ENCODE peak calls at places on chromosomes 6 and 20, in five cellular contexts. Z is cardiac muscle cell, K is lower lobe of right lung, D is uterus, E is GM23248. S is an unnamed sample. For H3K4me1 and H3K36me3, the result is how much of the 10 kb centered on the place peaks cover.

GRCh38 chr6:45688180-45688579 is 310.4 kb upstream of the SUPT3H start:
- DNase-seq in Z (no peak), K (no peak), D (no peak), E (no peak), S (no peak)

GRCh38 chr6:153129873-153130514 is 1.1 kb downstream of the RGS17 start:
- DNase-seq in Z (peak), K (no peak), D (no peak), E (peak), S (peak)

GRCh38 chr6:106188104-106188794 is 102.1 kb downstream of the PRDM1 start:
- DNase-seq in Z (no peak), K (no peak), D (no peak), E (no peak), S (no peak)

GRCh38 chr6:142902636-142903053 is 42.3 kb downstream of the HIVEP2 start:
- DNase-seq in Z (peak), K (peak), D (no peak), E (peak), S (peak)

GRCh38 chr6:13762648-13763441 is 51.2 kb upstream of the RANBP9 start:
- DNase-seq in Z (no peak), K (no peak), D (no peak), E (peak), S (no peak)

GRCh38 chr20:37231970-37232620 is 29.5 kb downstream of the GHRH start:
- DNase-seq in Z (no peak), K (no peak), D (no peak), E (no peak), S (peak)

GRCh38 chr6:17881085-17881883 is 106.2 kb downstream of the KIF13A start:
- DNase-seq in Z (no peak), K (peak), D (no peak), E (no peak), S (no peak)

GRCh38 chr6:158654960-158655485 is 5.2 kb downstream of the SYTL3 start:
- DNase-seq in Z (no peak), K (no peak), D (no peak), E (peak), S (no peak)

GRCh38 chr6:130913119-130913518 is 85.9 kb downstream of the SMLR1 start:
- DNase-seq in Z (no peak), K (no peak), D (no peak), E (no peak), S (peak)

GRCh38 chr6:99185525-99185924 is 163.9 kb downstream of the FAXC start:
- DNase-seq in Z (no peak), K (no peak), D (no peak), E (no peak), S (no peak)

GRCh38 chr6:140101367-140101766 is 726.9 kb upstream of the CITED2 start:
- DNase-seq in Z (no peak), K (no peak), D (no peak), E (peak), S (no peak)

GRCh38 chr20:15703171-15703911 is 869.9 kb downstream of the KIF16B start:
- DNase-seq in Z (no peak), K (no peak), D (no peak), E (peak), S (no peak)

GRCh38 chr6:148272084-148272483 is 70.6 kb upstream of the SASH1 start:
- DNase-seq in Z (no peak), K (no peak), D (no peak), E (peak), S (peak)

GRCh38 chr20:18421608-18422007 is 45.2 kb downstream of the DZANK1 start:
- DNase-seq in Z (no peak), K (no peak), D (no peak), E (no peak), S (no peak)

GRCh38 chr20:4038047-4038459 is 22.7 kb upstream of the RNF24 start:
- DNase-seq in Z (peak), K (peak), D (no peak), E (peak), S (peak)

GRCh38 chr20:39822667-39823066 is 860.5 kb downstream of the DHX35 start:
- DNase-seq in Z (no peak), K (no peak), D (no peak), E (peak), S (no peak)

GRCh38 chr20:34643919-34644318 is 33.0 kb downstream of the PIGU start:
- DNase-seq in Z (no peak), K (no peak), D (no peak), E (peak), S (no peak)

GRCh38 chr20:49775229-49775693 is 37.4 kb upstream of the SLC9A8 start:
- DNase-seq in Z (no peak), K (peak), D (peak), E (peak), S (peak)

GRCh38 chr20:1184638-1185315 is at the start of gene TMEM74B:
- DNase-seq in Z (no peak), K (no peak), D (no peak), E (peak), S (no peak)

GRCh38 chr6:53306819-53307347 is 41.9 kb downstream of the ELOVL5 start:
- DNase-seq in Z (no peak), K (no peak), D (no peak), E (peak), S (no peak)

GRCh38 chr6:21005816-21006553 is 471.7 kb downstream of the CDKAL1 start:
- DNase-seq in Z (no peak), K (no peak), D (no peak), E (peak), S (no peak)

GRCh38 chr6:160132776-160133338 is 11.2 kb downstream of the SLC22A1 start:
- DNase-seq in Z (no peak), K (no peak), D (no peak), E (peak), S (no peak)

GRCh38 chr20:37552415-37552814 is 24.7 kb upstream of the BLCAP start:
- DNase-seq in Z (no peak), K (no peak), D (no peak), E (peak), S (no peak)

GRCh38 chr6:97630592-97630991 is 347.6 kb upstream of the MMS22L start:
- DNase-seq in Z (no peak), K (no peak), D (no peak), E (peak), S (no peak)

GRCh38 chr6:11972806-11973205 is 39.3 kb upstream of the HIVEP1 start:
- DNase-seq in Z (no peak), K (no peak), D (no peak), E (peak), S (no peak)

GRCh38 chr6:136628996-136629395 is 78.8 kb upstream of the MAP7 start:
- DNase-seq in Z (no peak), K (no peak), D (no peak), E (no peak), S (no peak)

GRCh38 chr6:132530293-132530974 is 7.6 kb upstream of the TAAR9 start:
- DNase-seq in Z (peak), K (no peak), D (peak), E (peak), S (peak)
- H3K4me1 ChIP-seq in Z (under half), K (under half), D (under half), E (under half), S (under half)

GRCh38 chr20:41456341-41456740 is 89.7 kb upstream of the EMILIN3 start:
- DNase-seq in Z (no peak), K (no peak), D (no peak), E (peak), S (no peak)
- H3K36me3 ChIP-seq in Z (half or more), K (half or more), D (under half), E (under half), S (half or more)

GRCh38 chr6:90295854-90296345 is 743 bp downstream of the BACH2 start:
- DNase-seq in Z (peak), K (peak), D (peak), E (peak), S (peak)
- H3K4me1 ChIP-seq in Z (under half), K (under half), D (under half), E (under half), S (under half)

GRCh38 chr6:89840538-89840937 is 10.9 kb downstream of the CASP8AP2 start:
- DNase-seq in Z (peak), K (no peak), D (no peak), E (no peak), S (peak)

GRCh38 chr6:89842228-89842627 is 12.5 kb downstream of the CASP8AP2 start:
- DNase-seq in Z (no peak), K (no peak), D (no peak), E (peak), S (no peak)

GRCh38 chr6:89834884-89835792 is 5.5 kb downstream of the CASP8AP2 start:
- DNase-seq in Z (no peak), K (no peak), D (no peak), E (peak), S (no peak)

GRCh38 chr6:89836637-89837222 is 7.0 kb downstream of the CASP8AP2 start:
- DNase-seq in Z (no peak), K (no peak), D (no peak), E (no peak), S (no peak)
- H3K36me3 ChIP-seq in Z (under half), K (under half), D (under half), E (under half), S (under half)

DNA sequence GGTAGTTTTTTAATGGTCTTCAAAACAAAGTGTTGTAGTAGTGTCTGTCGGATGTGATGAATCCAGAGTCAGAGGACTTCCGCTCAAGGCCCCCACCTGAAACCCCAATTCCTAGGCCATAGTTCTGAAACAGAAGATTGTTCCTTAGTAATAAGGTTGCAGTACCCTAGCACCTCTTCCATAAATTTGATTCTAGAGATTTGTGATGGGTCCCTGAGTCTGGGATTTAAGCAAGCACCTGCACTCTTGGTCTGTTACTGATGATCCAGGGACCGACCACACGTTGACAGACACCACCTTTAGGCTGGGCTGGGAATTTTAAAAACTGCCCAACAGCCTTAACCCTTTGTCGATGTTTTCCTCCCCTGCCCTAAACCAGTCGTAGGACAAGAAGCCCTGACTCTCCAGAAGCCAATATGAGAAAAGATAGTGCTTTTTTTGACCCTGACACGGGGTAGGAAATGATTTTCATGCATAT is 1.2 kb downstream of the KCTD20 start:
- DNase-seq in Z (peak), K (no peak), D (no peak), E (peak), S (peak)
- H3K4me1 ChIP-seq in Z (under half), K (under half), D (under half), E (under half), S (under half)

GRCh38 chr6:73733791-73734190 is 37.8 kb downstream of the CD109 start:
- DNase-seq in Z (no peak), K (no peak), D (no peak), E (peak), S (no peak)

GRCh38 chr6:73731285-73731684 is 35.3 kb downstream of the CD109 start:
- DNase-seq in Z (no peak), K (no peak), D (no peak), E (no peak), S (no peak)

GRCh38 chr6:73738367-73739028 is 42.5 kb downstream of the CD109 start:
- DNase-seq in Z (no peak), K (no peak), D (no peak), E (no peak), S (no peak)

GRCh38 chr6:73732845-73733675 is 37.1 kb downstream of the CD109 start:
- DNase-seq in Z (peak), K (peak), D (peak), E (peak), S (peak)

DNA sequence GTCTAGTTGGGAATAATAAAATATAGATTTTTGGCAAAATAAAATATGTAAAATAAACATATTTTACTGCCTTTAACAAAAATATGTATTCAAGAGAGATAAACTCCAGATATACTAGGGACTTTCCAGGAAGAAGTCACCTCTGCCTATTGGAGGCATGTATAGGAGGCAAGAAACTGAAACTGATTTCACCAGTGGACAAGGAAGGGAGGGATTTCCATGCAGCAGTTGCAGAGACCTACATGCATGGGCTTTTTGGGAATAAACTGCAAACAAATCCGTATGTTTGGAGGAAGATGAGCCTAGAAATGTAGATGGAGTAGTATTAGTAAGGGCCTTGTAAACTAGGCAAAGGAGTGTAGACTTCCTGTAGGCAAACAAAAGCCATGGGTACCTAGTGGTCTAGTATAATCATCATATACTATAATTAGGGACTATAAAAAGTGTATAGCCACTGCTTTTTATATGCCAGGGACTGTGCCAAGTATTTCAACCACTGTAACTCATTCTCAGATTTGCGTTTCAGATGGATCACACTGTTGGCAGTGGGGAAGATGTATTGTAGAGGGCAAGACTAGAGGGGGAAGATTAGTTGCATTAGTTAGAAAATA is 38.9 kb downstream of the CD109 start:
- DNase-seq in Z (no peak), K (no peak), D (no peak), E (no peak), S (no peak)
- H3K36me3 ChIP-seq in Z (under half), K (under half), D (under half), E (under half), S (under half)

DNA sequence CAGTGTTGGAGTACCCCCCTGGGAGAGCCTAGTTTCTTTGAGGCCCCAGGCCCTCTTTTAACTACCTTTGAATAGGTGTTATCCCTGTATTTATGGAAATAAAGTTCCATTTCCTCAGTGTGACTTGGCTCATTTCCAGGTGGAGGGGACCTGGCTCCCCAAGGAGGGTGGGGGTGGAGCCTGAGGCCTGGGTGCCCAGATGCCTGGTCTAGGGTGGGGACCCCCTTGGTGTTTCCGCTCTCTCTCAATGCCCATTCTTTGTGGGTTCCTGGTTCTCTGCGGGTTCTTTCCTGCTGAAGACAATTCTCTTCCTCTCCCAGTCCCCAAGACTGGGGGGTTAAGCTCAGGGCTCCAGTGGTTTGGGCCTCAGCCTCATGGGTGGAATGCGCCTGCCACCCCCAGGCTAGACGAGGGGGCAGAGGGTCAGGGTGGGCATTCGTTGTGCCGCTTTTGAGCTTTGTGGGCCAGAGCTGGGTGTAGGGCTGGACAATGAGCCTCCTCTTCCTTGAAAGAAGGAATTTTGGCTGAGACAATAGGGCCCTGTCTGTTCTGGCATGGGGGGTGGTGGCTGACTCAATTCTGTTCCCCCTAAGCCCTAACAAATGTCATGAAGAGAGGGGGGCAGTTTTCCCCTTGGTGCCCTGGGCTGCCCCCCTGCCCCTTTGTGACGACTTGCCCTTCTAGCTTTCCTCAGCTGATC is 686 bp upstream of the EGFL8 start:
- DNase-seq in Z (no peak), K (no peak), D (no peak), E (no peak), S (no peak)
- H3K4me1 ChIP-seq in Z (under half), K (under half), D (under half), E (under half), S (under half)

GRCh38 chr6:166532302-166532701 is 54.2 kb downstream of the RAMACL start:
- DNase-seq in Z (no peak), K (no peak), D (no peak), E (no peak), S (no peak)

GRCh38 chr6:166533205-166533824 is 53.2 kb downstream of the RAMACL start:
- DNase-seq in Z (no peak), K (no peak), D (no peak), E (no peak), S (no peak)

GRCh38 chr6:166538297-166539010 is 48.0 kb downstream of the RAMACL start:
- DNase-seq in Z (no peak), K (no peak), D (no peak), E (no peak), S (no peak)

GRCh38 chr6:166530211-166531045 is 56.0 kb downstream of the RAMACL start:
- DNase-seq in Z (no peak), K (no peak), D (no peak), E (no peak), S (no peak)

DNA sequence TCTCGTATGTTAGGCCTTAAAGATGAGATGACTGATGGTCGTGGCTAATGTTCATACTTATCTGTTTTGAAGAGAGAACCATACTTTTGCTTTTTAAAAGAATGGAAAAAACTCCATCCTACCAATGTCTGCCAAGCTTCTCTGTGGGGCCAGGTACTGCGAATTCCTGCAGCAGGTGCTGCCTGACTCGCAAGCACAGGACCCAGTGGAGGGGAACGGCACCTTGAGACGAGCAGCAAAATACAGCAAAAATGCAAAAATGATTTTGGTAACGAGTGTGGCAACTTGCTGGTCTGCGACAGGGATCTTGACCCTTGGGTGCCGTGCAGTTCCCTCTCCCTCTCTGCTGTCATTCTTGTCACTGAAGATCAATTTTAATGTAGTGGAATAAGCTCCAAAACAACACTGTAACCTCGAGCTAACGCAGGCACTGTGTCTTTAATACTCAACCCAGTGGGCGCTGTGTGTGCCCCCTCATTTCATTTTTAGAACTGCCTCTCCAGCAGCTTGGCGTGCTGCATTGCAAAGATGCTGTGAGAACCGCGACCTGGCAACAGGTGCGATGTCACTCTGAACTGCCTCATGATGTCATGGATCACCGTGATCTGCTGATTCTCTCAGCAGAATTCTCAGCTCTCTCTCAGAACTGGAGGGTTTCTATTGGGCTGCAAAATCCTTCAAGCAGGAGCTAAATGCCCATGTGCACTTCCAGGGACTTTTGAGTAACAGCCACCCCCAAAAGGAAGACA is 51.6 kb downstream of the RAMACL start:
- DNase-seq in Z (no peak), K (no peak), D (no peak), E (no peak), S (no peak)
- H3K36me3 ChIP-seq in Z (under half), K (half or more), D (under half), E (under half), S (under half)

GRCh38 chr6:157196391-157196790 is 126.9 kb downstream of the TMEM242 start:
- DNase-seq in Z (no peak), K (no peak), D (no peak), E (no peak), S (no peak)
- H3K4me1 ChIP-seq in Z (under half), K (under half), D (under half), E (under half), S (under half)

S was measured in SJCRH30.